ENCODE peak calls at places on chromosomes 11 and 22, in ten cellular contexts. X, D, E, W, M, G, O, Q, T and P are unnamed samples.

GRCh38 chr11:1049911-1050580 is 13.5 kb upstream of the MUC6 start:
- DNase-seq in X (no peak), D (no peak), E (no peak), W (no peak), M (no peak), G (peak; percentile 45), O (no peak), Q (no peak), T (no peak), P (no peak)

GRCh38 chr11:130737866-130738431 is 178.3 kb downstream of the SNX19 start:
- DNase-seq in X (peak; percentile 43), D (no peak), E (peak; percentile 78), W (no peak), M (no peak), G (peak; percentile 65), O (no peak), Q (no peak), T (no peak), P (no peak)

GRCh38 chr11:6855971-6856542 is 6.8 kb upstream of the OR10A2 start:
- DNase-seq in X (no peak), D (no peak), E (no peak), W (no peak), M (no peak), G (no peak), O (no peak), Q (no peak), T (no peak), P (no peak)

GRCh38 chr22:39893526-39893925 is at the start of gene ENTHD1:
- DNase-seq in X (no peak), D (no peak), E (no peak), W (no peak), M (no peak), G (peak; percentile 26), O (no peak), Q (no peak), T (no peak), P (no peak)

GRCh38 chr11:111441443-111441842 is 62.4 kb upstream of the POU2AF1 start:
- DNase-seq in X (no peak), D (no peak), E (no peak), W (no peak), M (no peak), G (no peak), O (no peak), Q (no peak), T (no peak), P (no peak)

GRCh38 chr11:26014456-26015115 is 317.3 kb upstream of the ANO3 start:
- DNase-seq in X (no peak), D (no peak), E (no peak), W (no peak), M (no peak), G (no peak), O (no peak), Q (no peak), T (no peak), P (no peak)

GRCh38 chr11:20275987-20276660 is 87.4 kb upstream of the HTATIP2 start:
- DNase-seq in X (no peak), D (no peak), E (no peak), W (no peak), M (no peak), G (no peak), O (peak; percentile 49), Q (no peak), T (no peak), P (no peak)

GRCh38 chr22:44884968-44885805 is 124.6 kb downstream of the PHF21B start:
- DNase-seq in X (no peak), D (no peak), E (no peak), W (peak; percentile 52), M (no peak), G (peak; percentile 36), O (no peak), Q (no peak), T (no peak), P (no peak)

GRCh38 chr11:75350743-75351540 is 519 bp downstream of the ARRB1 start:
- DNase-seq in X (peak; percentile 65), D (peak; percentile 52), E (peak; percentile 59), W (peak; percentile 84), M (no peak), G (peak; percentile 78), O (no peak), Q (peak; percentile 81), T (no peak), P (peak; percentile 38)

GRCh38 chr11:75352417-75353206 is 1.2 kb upstream of the ARRB1 start:
- DNase-seq in X (peak; percentile 67), D (no peak), E (no peak), W (peak; percentile 88), M (no peak), G (no peak), O (no peak), Q (peak; percentile 90), T (no peak), P (peak; percentile 34)

GRCh38 chr11:75349540-75350116 is 1.8 kb downstream of the ARRB1 start:
- DNase-seq in X (no peak), D (no peak), E (no peak), W (peak; percentile 76), M (no peak), G (peak; percentile 62), O (no peak), Q (peak; percentile 77), T (no peak), P (no peak)

GRCh38 chr11:75350122-75350742 is 1.2 kb downstream of the ARRB1 start:
- DNase-seq in X (no peak), D (no peak), E (no peak), W (no peak), M (no peak), G (no peak), O (no peak), Q (no peak), T (no peak), P (no peak)

DNA sequence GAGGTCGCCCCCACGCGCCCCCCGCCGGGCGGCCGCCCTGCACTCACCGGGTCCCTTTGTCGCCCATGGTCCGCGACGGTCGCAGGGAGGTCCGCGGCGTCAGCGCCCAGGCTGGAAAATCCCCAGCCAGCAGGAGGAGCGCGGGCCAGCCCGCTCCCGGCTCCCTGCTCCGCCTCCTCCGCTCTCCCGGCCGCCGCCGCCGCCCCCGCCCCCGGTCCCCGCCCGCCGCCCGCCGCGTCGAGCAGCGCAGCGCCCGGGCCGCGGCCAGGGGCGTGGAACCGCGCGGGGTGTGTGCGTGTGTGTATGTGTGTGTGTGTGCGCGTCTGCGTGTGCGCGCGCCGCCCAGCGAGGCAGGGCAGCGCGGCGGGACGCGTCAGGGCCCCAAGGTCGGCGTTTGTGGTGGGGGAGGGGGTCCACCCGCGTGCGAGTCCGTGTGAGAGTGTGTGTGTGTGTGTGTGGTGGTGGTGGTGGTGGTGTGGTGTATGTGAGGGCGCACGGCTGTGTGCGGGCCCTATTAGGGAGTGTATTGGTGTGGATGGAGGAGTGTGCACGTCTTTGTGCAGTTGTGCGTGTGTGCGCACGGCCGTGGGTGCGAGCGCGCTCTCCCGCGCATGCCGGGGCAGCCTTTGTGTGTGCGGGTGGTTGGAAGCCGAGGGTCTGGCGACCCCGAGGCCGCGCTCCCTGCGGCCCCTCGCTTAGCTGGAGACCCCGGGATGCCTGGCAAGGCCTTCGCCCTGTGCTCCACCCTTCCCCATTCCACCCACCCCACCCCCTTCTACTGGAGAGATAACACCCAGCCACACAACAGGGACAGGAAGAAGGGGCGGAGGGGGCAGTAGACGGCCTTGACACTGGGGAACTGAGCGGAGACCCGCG is at the start of gene ARRB1:
- DNase-seq in X (peak; percentile 82), D (peak; percentile 74), E (peak; percentile 77), W (peak; percentile 91), M (peak; percentile 47), G (peak; percentile 78), O (no peak), Q (peak; percentile 88), T (no peak), P (peak; percentile 70)
- H3K4me1 ChIP-seq in X (peaks cover 60% of the 10 kb centered on the region), D (peaks cover 34% of the 10 kb centered on the region), E (peaks cover 57% of the 10 kb centered on the region), W (peaks cover 43% of the 10 kb centered on the region), M (peaks cover 63% of the 10 kb centered on the region), G (peaks cover 24% of the 10 kb centered on the region), O (no peaks in the 10 kb centered on the region), Q (peaks cover 46% of the 10 kb centered on the region), T (no peaks in the 10 kb centered on the region), P (peaks cover 51% of the 10 kb centered on the region)

GRCh38 chr11:77698896-77699295 is 61.3 kb upstream of the CLNS1A start:
- DNase-seq in X (no peak), D (no peak), E (no peak), W (no peak), M (no peak), G (no peak), O (no peak), Q (no peak), T (no peak), P (no peak)

GRCh38 chr11:77697865-77698264 is 60.3 kb upstream of the CLNS1A start:
- DNase-seq in X (no peak), D (no peak), E (no peak), W (no peak), M (no peak), G (no peak), O (no peak), Q (no peak), T (no peak), P (no peak)

GRCh38 chr11:77690649-77691048 is 53.1 kb upstream of the CLNS1A start:
- DNase-seq in X (no peak), D (no peak), E (no peak), W (no peak), M (no peak), G (no peak), O (no peak), Q (no peak), T (no peak), P (no peak)

GRCh38 chr11:77699425-77699824 is 61.8 kb upstream of the CLNS1A start:
- DNase-seq in X (no peak), D (no peak), E (no peak), W (no peak), M (no peak), G (no peak), O (no peak), Q (no peak), T (no peak), P (no peak)

DNA sequence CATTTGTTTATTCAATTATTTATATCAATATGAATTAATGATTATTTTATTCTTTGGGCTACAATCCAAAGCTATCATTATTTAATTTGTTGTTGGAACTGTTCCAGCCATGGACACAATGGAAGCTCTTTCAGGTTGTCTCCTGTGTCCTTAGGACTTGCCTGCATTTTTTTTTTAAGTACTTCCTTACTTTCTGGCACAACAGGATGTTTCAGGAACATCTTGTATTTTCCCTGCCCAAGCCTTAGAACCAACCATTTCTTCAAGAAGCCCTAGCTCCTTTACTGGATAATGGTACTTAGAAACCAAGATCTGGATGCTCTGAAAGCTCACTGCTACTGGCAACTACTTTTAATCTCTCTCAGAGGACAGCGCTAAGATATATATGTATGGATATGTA is 57.8 kb upstream of the CLNS1A start:
- DNase-seq in X (no peak), D (no peak), E (no peak), W (no peak), M (no peak), G (no peak), O (no peak), Q (no peak), T (no peak), P (no peak)
- H3K36me3 ChIP-seq in X (peaks cover 76% of the 10 kb centered on the region), D (peaks cover 67% of the 10 kb centered on the region), E (peaks cover 59% of the 10 kb centered on the region), W (peaks cover 63% of the 10 kb centered on the region), M (peaks cover 5% of the 10 kb centered on the region), G (no peaks in the 10 kb centered on the region), O (peaks cover 42% of the 10 kb centered on the region), Q (peaks cover 76% of the 10 kb centered on the region), T (peaks cover 79% of the 10 kb centered on the region), P (peaks cover 48% of the 10 kb centered on the region)

DNA sequence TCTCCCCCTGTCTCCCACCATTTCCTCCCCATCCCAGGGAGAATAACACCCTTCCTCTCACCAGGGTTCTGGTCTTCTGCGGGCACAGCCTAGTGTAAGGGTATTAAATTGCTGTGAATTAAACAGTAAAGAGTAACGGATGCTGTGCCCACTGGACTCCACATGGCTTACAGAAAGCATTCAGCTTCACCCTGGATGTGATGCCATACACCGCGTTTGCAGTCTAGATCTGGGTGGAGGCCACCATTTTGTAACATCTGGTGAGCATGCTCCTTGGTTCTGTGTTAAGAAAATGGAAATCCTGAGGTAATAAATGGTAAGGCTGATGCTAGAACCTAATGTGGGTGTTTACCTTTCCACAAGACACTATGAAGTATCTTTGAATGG is 331.8 kb upstream of the B3GAT1 start:
- DNase-seq in X (no peak), D (no peak), E (no peak), W (no peak), M (no peak), G (no peak), O (no peak), Q (no peak), T (no peak), P (no peak)
- H3K4me3 ChIP-seq in X (no peak overlapping the region), D (no peak overlapping the region), E (no peak overlapping the region), W (no peak overlapping the region), M (no peak overlapping the region), G (no peak overlapping the region), O (no peak overlapping the region), Q (no peak overlapping the region), T (no peak overlapping the region), P (no peak overlapping the region)

GRCh38 chr11:64854534-64855502 is 10.4 kb upstream of the CDC42BPG start:
- DNase-seq in X (peak; percentile 82), D (no peak), E (peak; percentile 79), W (peak; percentile 89), M (peak; percentile 64), G (peak; percentile 95), O (no peak), Q (peak; percentile 86), T (no peak), P (no peak)
- H3K4me1 ChIP-seq in X (peaks cover 93% of the 10 kb centered on the region), D (peaks cover 99% of the 10 kb centered on the region), E (peaks cover 100% of the 10 kb centered on the region), W (peaks cover 94% of the 10 kb centered on the region), M (peaks cover 90% of the 10 kb centered on the region), G (peaks cover 94% of the 10 kb centered on the region), O (peaks cover 53% of the 10 kb centered on the region), Q (peaks cover 100% of the 10 kb centered on the region), T (peaks cover 90% of the 10 kb centered on the region), P (peaks cover 96% of the 10 kb centered on the region)